ENCODE peak calls at places on chromosomes 16 and 17, in six cellular contexts. C, V, L, J, U and W are unnamed samples.

GRCh38 chr16:76932541-76933211 is 258.3 kb upstream of the MON1B start:
- DNase-seq in C (no peak), V (no peak), L (peak; percentile 57), J (no peak), U (no peak), W (peak; percentile 79)

GRCh38 chr16:71520550-71520949 is 5.7 kb upstream of the CHST4 start:
- DNase-seq in C (no peak), V (no peak), L (no peak), J (no peak), U (no peak), W (no peak)

GRCh38 chr16:80526418-80527061 is 14.3 kb upstream of the DYNLRB2 start:
- DNase-seq in C (peak; percentile 38), V (no peak), L (peak; percentile 50), J (peak; percentile 57), U (peak; percentile 54), W (peak; percentile 85)

GRCh38 chr17:29586676-29587469 is 2.6 kb downstream of the GIT1 start:
- DNase-seq in C (no peak), V (no peak), L (no peak), J (no peak), U (no peak), W (no peak)

GRCh38 chr17:2054740-2055493 is at the start of gene HIC1:
- DNase-seq in C (no peak), V (no peak), L (peak; percentile 74), J (peak; percentile 71), U (peak; percentile 71), W (peak; percentile 94)

GRCh38 chr17:49922095-49922494 is 46.9 kb upstream of the DLX4 start:
- DNase-seq in C (no peak), V (no peak), L (no peak), J (no peak), U (no peak), W (no peak)

GRCh38 chr17:51848451-51848850 is 310.1 kb downstream of the CA10 start:
- DNase-seq in C (no peak), V (no peak), L (no peak), J (no peak), U (no peak), W (no peak)

GRCh38 chr16:85878875-85879274 is 20.1 kb upstream of the IRF8 start:
- DNase-seq in C (no peak), V (no peak), L (peak; percentile 69), J (no peak), U (peak; percentile 14), W (peak; percentile 68)

GRCh38 chr17:50261051-50261915 is 13.0 kb upstream of the TMEM92 start:
- DNase-seq in C (no peak), V (no peak), L (no peak), J (no peak), U (no peak), W (no peak)

GRCh38 chr17:37360632-37361031 is 15.2 kb upstream of the C17orf78 start:
- DNase-seq in C (no peak), V (no peak), L (no peak), J (no peak), U (no peak), W (peak; percentile 12)

GRCh38 chr16:48395375-48395774 is 10.2 kb upstream of the SIAH1 start:
- DNase-seq in C (no peak), V (no peak), L (no peak), J (peak; percentile 13), U (no peak), W (no peak)

GRCh38 chr16:58733248-58733670 is 857 bp downstream of the GOT2 start:
- DNase-seq in C (no peak), V (no peak), L (peak; percentile 17), J (peak; percentile 26), U (no peak), W (peak; percentile 69)

GRCh38 chr17:3583456-3583855 is 25.8 kb downstream of the TRPV1 start:
- DNase-seq in C (no peak), V (no peak), L (no peak), J (no peak), U (no peak), W (no peak)

GRCh38 chr17:7703584-7704574 is 1.1 kb upstream of the EFNB3 start:
- DNase-seq in C (no peak), V (no peak), L (peak; percentile 49), J (peak; percentile 53), U (no peak), W (peak; percentile 57)

GRCh38 chr16:3459401-3460090 is 16.1 kb downstream of the NAA60 start:
- DNase-seq in C (no peak), V (no peak), L (peak; percentile 34), J (no peak), U (no peak), W (peak; percentile 28)

GRCh38 chr17:65406552-65406951 is 154.9 kb downstream of the AXIN2 start:
- DNase-seq in C (no peak), V (no peak), L (no peak), J (no peak), U (no peak), W (no peak)

GRCh38 chr17:76475302-76475701 is 7.9 kb downstream of the AANAT start:
- DNase-seq in C (no peak), V (no peak), L (no peak), J (no peak), U (no peak), W (no peak)

GRCh38 chr17:76472726-76473125 is 5.3 kb downstream of the AANAT start:
- DNase-seq in C (no peak), V (no peak), L (no peak), J (no peak), U (no peak), W (no peak)

GRCh38 chr17:76474894-76475293 is 7.5 kb downstream of the AANAT start:
- DNase-seq in C (no peak), V (no peak), L (no peak), J (no peak), U (no peak), W (no peak)

GRCh38 chr17:76473541-76473985 is 6.2 kb downstream of the AANAT start:
- DNase-seq in C (no peak), V (no peak), L (no peak), J (no peak), U (no peak), W (no peak)

GRCh38 chr17:76474238-76474637 is 6.8 kb downstream of the AANAT start:
- DNase-seq in C (no peak), V (no peak), L (no peak), J (no peak), U (no peak), W (no peak)
- H3K4me1 ChIP-seq in C (no peaks in the 10 kb centered on the region), V (no peaks in the 10 kb centered on the region), L (no peaks in the 10 kb centered on the region), J (no peaks in the 10 kb centered on the region), U (no peaks in the 10 kb centered on the region), W (no peaks in the 10 kb centered on the region)

GRCh38 chr16:2009302-2009711 is 314 bp downstream of the ZNF598 start:
- DNase-seq in C (no peak), V (no peak), L (no peak), J (no peak), U (no peak), W (peak; percentile 46)
- H3K4me1 ChIP-seq in C (peaks cover 53% of the 10 kb centered on the region), V (peaks cover 20% of the 10 kb centered on the region), L (peaks cover 19% of the 10 kb centered on the region), J (peaks cover 54% of the 10 kb centered on the region), U (peaks cover 26% of the 10 kb centered on the region), W (peaks cover 46% of the 10 kb centered on the region)

GRCh38 chr16:72986011-72986410 is 61.9 kb downstream of the ZFHX3 start:
- DNase-seq in C (no peak), V (no peak), L (no peak), J (no peak), U (no peak), W (no peak)

GRCh38 chr16:72985148-72985882 is 62.6 kb downstream of the ZFHX3 start:
- DNase-seq in C (no peak), V (no peak), L (peak; percentile 56), J (peak; percentile 53), U (no peak), W (peak; percentile 91)

GRCh38 chr16:72979974-72980373 is 68.0 kb downstream of the ZFHX3 start:
- DNase-seq in C (no peak), V (no peak), L (no peak), J (no peak), U (no peak), W (no peak)

GRCh38 chr16:72983728-72984350 is 64.1 kb downstream of the ZFHX3 start:
- DNase-seq in C (no peak), V (no peak), L (no peak), J (no peak), U (no peak), W (no peak)

DNA sequence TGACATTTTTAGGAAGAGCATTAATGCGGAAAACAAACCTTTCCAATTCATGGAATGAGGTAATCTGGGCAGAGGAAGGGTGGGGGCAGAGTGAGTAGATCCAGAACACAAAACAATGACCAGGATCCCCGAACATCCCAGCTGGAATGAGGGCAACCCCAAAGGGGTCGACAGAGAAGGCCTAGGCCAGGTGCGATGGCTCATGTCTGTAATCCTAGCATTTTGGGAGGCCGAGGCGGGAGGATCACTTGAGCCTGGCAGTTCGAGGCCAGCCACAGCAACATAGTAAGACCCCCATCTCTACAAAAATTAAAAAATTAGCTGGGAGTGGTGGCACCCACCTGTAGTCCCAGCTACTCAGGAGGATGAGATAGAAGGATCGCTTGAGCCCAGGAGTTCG is 64.7 kb downstream of the ZFHX3 start:
- DNase-seq in C (no peak), V (no peak), L (peak; percentile 31), J (no peak), U (no peak), W (no peak)
- H3K4me1 ChIP-seq in C (no peaks in the 10 kb centered on the region), V (no peaks in the 10 kb centered on the region), L (peaks cover 14% of the 10 kb centered on the region), J (peaks cover 36% of the 10 kb centered on the region), U (no peaks in the 10 kb centered on the region), W (peaks cover 25% of the 10 kb centered on the region)

DNA sequence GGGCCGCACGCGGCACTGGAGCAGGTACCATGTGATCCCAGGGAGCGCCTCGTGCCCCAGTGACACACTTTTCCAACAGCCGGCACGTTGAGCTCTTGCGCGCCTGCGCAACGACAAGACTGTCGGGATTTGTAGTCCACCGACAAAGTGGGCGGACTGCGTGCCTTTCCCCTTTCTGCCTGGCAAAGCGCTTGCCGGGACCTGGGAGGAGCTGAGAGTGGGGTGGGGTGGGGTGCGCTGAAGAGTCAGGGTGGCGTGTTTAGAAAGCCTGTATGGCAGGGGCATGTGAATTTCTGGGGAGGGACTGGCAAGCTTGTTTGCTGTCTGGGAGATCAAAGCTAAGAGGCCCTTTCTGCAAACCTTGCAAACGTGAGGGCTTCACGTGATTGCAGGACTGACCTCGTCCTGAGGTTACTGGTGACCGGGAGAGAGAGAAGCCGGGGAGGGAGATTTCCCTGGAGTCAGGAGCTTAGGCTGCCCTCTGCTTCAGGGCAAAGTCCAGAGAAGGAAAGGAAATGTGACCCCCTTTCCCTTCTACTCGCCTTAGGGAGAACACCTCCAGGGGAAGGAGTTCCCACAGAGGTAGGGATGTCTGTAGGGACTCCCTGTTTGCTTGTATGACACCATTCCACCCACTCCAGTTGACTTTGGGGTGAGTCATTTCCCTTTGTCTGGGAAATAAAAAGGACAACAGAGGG is 429 bp upstream of the NR1D1 start:
- DNase-seq in C (peak; percentile 98), V (peak; percentile 82), L (peak; percentile 97), J (peak; percentile 100), U (peak; percentile 98), W (peak; percentile 100)
- H3K4me1 ChIP-seq in C (peaks cover 81% of the 10 kb centered on the region), V (peaks cover 73% of the 10 kb centered on the region), L (peaks cover 20% of the 10 kb centered on the region), J (peaks cover 79% of the 10 kb centered on the region), U (peaks cover 54% of the 10 kb centered on the region), W (peaks cover 60% of the 10 kb centered on the region)

DNA sequence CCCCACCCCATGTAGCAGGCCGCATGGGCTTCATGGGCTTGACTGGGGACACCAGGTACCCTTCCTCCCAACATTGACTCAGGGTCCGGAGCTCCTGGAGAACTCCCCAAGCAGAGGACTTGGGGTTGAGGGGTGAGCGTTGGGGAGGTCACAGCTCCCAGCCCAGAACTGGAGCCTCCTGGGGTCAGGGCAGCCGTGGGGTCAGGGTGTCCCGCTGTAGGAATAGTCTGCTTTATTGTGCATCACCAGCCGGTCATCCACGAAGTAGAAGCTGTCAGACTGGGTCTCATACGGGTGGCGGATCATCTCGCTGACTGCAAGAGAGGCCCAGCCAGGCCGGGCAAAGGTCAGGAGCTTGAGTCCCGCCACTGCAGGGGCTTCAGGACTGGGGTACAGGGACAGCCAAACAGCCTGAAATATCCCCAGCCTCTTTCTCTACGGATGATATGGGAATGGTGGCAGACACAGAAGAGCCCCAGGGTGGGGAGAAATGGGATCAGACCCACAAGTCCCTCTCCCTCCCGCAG is 5.3 kb downstream of the UNC119 start:
- DNase-seq in C (no peak), V (no peak), L (no peak), J (no peak), U (no peak), W (no peak)
- H3K4me1 ChIP-seq in C (peaks cover 20% of the 10 kb centered on the region), V (peaks cover 38% of the 10 kb centered on the region), L (no peaks in the 10 kb centered on the region), J (peaks cover 15% of the 10 kb centered on the region), U (no peaks in the 10 kb centered on the region), W (peaks cover 8% of the 10 kb centered on the region)